ENCODE peak calls at places on chromosomes 1 and 21, in seven cellular contexts. X is foreskin keratinocyte, Q is MCF 10A, Y is HCT116, Z is astrocyte, E is cardiac fibroblast, D is B cell. U is an unnamed sample.

GRCh38 chr1:58898739-58899580 is 115.1 kb upstream of the JUN start:
- DNase-seq in X (no peak), Q (no peak), Y (no peak), Z (no peak), E (no peak), D (no peak), U (no peak)

GRCh38 chr1:203622486-203622885 is 4.1 kb upstream of the ATP2B4 start:
- DNase-seq in X (no peak), Q (no peak), Y (no peak), Z (no peak), E (no peak), D (no peak), U (no peak)

GRCh38 chr1:67747667-67748066 is 62.7 kb downstream of the GADD45A start:
- DNase-seq in X (no peak), Q (no peak), Y (no peak), Z (peak; percentile 90), E (peak; percentile 80), D (no peak), U (no peak)

GRCh38 chr1:209155556-209155955 is 428.0 kb upstream of the CAMK1G start:
- DNase-seq in X (no peak), Q (no peak), Y (no peak), Z (no peak), E (no peak), D (no peak), U (no peak)

GRCh38 chr1:38888423-38889333 is 7.3 kb upstream of the GJA9 start:
- DNase-seq in X (no peak), Q (no peak), Y (no peak), Z (no peak), E (no peak), D (no peak), U (no peak)

GRCh38 chr1:226657788-226658537 is 81.1 kb downstream of the ITPKB start:
- DNase-seq in X (peak; percentile 80), Q (peak; percentile 98), Y (no peak), Z (no peak), E (no peak), D (no peak), U (no peak)

GRCh38 chr1:175274368-175274767 is 81.8 kb upstream of the KIAA0040 start:
- DNase-seq in X (no peak), Q (no peak), Y (no peak), Z (no peak), E (no peak), D (no peak), U (no peak)

GRCh38 chr21:45892156-45892919 is 89.2 kb upstream of the COL6A1 start:
- DNase-seq in X (no peak), Q (no peak), Y (no peak), Z (no peak), E (no peak), D (no peak), U (no peak)

GRCh38 chr21:46619846-46620245 is 15.0 kb upstream of the S100B start:
- DNase-seq in X (no peak), Q (no peak), Y (no peak), Z (no peak), E (peak; percentile 39), D (no peak), U (no peak)

GRCh38 chr1:237164406-237165352 is 122.7 kb downstream of the RYR2 start:
- DNase-seq in X (no peak), Q (no peak), Y (no peak), Z (no peak), E (no peak), D (no peak), U (no peak)

GRCh38 chr1:96843601-96844000 is 122.0 kb downstream of the PTBP2 start:
- DNase-seq in X (no peak), Q (no peak), Y (no peak), Z (no peak), E (no peak), D (no peak), U (no peak)

GRCh38 chr1:53567458-53568250 is 108.5 kb downstream of the DMRTB1 start:
- DNase-seq in X (no peak), Q (no peak), Y (no peak), Z (no peak), E (no peak), D (no peak), U (no peak)

GRCh38 chr1:220875233-220875632 is 4.0 kb upstream of the HLX start:
- DNase-seq in X (no peak), Q (no peak), Y (no peak), Z (no peak), E (no peak), D (no peak), U (no peak)

GRCh38 chr1:18412882-18413353 is 67.8 kb upstream of the KLHDC7A start:
- DNase-seq in X (no peak), Q (no peak), Y (no peak), Z (no peak), E (no peak), D (no peak), U (no peak)

GRCh38 chr1:171655215-171656116 is 3.0 kb upstream of the MYOC start:
- DNase-seq in X (no peak), Q (peak; percentile 44), Y (peak; percentile 18), Z (peak; percentile 10), E (peak; percentile 88), D (no peak), U (peak; percentile 74)

GRCh38 chr21:30072496-30072895 is 94.1 kb downstream of the CLDN17 start:
- DNase-seq in X (peak; percentile 72), Q (peak; percentile 73), Y (no peak), Z (no peak), E (peak; percentile 48), D (no peak), U (no peak)
- TF ChIP-seq CTCF in X (peak; percentile 85), Q (peak; percentile 58), Y (no peak), Z (peak; percentile 14), E (no peak), D (no peak), U (no peak)

DNA sequence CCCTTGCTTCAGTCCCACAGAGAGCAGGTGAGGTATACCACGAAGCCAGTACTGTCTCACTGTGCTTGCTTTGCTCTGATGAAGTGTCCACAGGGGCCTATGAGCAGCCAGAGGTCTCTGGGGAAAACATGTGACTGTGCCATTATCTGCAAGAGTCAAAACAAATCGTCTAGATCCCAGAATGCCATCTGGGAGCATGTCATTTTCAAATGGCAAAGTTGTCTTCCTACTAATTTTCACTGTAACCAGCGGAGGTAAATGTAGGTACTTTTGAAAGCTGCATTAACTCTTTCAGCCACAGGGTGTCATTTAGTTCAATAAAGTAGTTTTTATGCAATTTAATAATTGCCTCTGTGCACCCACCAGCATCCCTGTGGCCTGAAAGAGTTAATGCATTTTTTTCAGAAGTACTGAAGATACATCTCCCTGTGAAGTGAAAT is 173.6 kb upstream of the SGIP1 start:
- DNase-seq in X (no peak), Q (no peak), Y (no peak), Z (no peak), E (peak; percentile 39), D (no peak), U (no peak)
- TF ChIP-seq CTCF in X (peak; percentile 42), Q (no peak), Y (no peak), Z (peak; percentile 18), E (peak; percentile 10), D (peak; percentile 56), U (peak; percentile 33)

GRCh38 chr1:103461171-103462105 is 64.1 kb upstream of the RNPC3 start:
- DNase-seq in X (peak; percentile 23), Q (peak; percentile 26), Y (peak; percentile 4), Z (no peak), E (peak; percentile 65), D (no peak), U (peak; percentile 10)
- TF ChIP-seq CTCF in X (peak; percentile 72), Q (peak; percentile 59), Y (peak; percentile 17), Z (peak; percentile 54), E (peak; percentile 46), D (peak; percentile 69), U (peak; percentile 46)

GRCh38 chr1:100132566-100133477 is at the start of the genes SASS6 and TRMT13:
- DNase-seq in X (peak; percentile 97), Q (peak; percentile 98), Y (peak; percentile 97), Z (peak; percentile 98), E (peak; percentile 99), D (peak; percentile 98), U (peak; percentile 87)
- TF ChIP-seq CTCF in X (no peak), Q (no peak), Y (no peak), Z (no peak), E (no peak), D (no peak), U (no peak)

U was measured in GM20000.